ENCODE peak calls at places on chromosome 18, in eight cellular contexts. One of them, this sample, is unnamed. For H3K36me3 and H3K27me3, the result is how much of the 10 kb centered on the place peaks cover.

GRCh38 chr18:57768557-57769326 is 34.4 kb downstream of the ATP8B1 start:
- DNase-seq in neuronal stem cell: no peak
- DNase-seq in CD8-positive, alpha-beta memory T cell: no peak
- DNase-seq in thyroid gland: no peak
- DNase-seq in heart right ventricle: no peak
- DNase-seq in body of pancreas: peak
- DNase-seq in bronchial epithelial cell: no peak
- DNase-seq in naive thymus-derived CD4-positive, alpha-beta T cell: no peak
- DNase-seq in this sample: no peak

GRCh38 chr18:31424383-31424988 is 23.1 kb upstream of the DSG3 start:
- DNase-seq in neuronal stem cell: peak
- DNase-seq in CD8-positive, alpha-beta memory T cell: no peak
- DNase-seq in thyroid gland: no peak
- DNase-seq in heart right ventricle: no peak
- DNase-seq in body of pancreas: peak
- DNase-seq in bronchial epithelial cell: peak
- DNase-seq in naive thymus-derived CD4-positive, alpha-beta T cell: no peak
- DNase-seq in this sample: no peak

GRCh38 chr18:46174317-46175039 is 70.3 kb downstream of the HAUS1 start:
- DNase-seq in neuronal stem cell: peak
- DNase-seq in CD8-positive, alpha-beta memory T cell: peak
- DNase-seq in thyroid gland: peak
- DNase-seq in heart right ventricle: no peak
- DNase-seq in body of pancreas: peak
- DNase-seq in bronchial epithelial cell: peak
- DNase-seq in naive thymus-derived CD4-positive, alpha-beta T cell: peak
- DNase-seq in this sample: peak

GRCh38 chr18:73597832-73598615 is 549.6 kb downstream of the FBXO15 start:
- DNase-seq in neuronal stem cell: no peak
- DNase-seq in CD8-positive, alpha-beta memory T cell: no peak
- DNase-seq in thyroid gland: no peak
- DNase-seq in heart right ventricle: no peak
- DNase-seq in body of pancreas: no peak
- DNase-seq in bronchial epithelial cell: no peak
- DNase-seq in naive thymus-derived CD4-positive, alpha-beta T cell: no peak
- DNase-seq in this sample: no peak

GRCh38 chr18:21742323-21742687 is 1.7 kb downstream of the MIB1 start:
- DNase-seq in neuronal stem cell: no peak
- DNase-seq in CD8-positive, alpha-beta memory T cell: no peak
- DNase-seq in thyroid gland: no peak
- DNase-seq in heart right ventricle: no peak
- DNase-seq in body of pancreas: no peak
- DNase-seq in bronchial epithelial cell: peak
- DNase-seq in naive thymus-derived CD4-positive, alpha-beta T cell: no peak
- DNase-seq in this sample: no peak

GRCh38 chr18:41504316-41504715 is 450.7 kb upstream of the PIK3C3 start:
- DNase-seq in neuronal stem cell: no peak
- DNase-seq in CD8-positive, alpha-beta memory T cell: no peak
- DNase-seq in thyroid gland: no peak
- DNase-seq in heart right ventricle: no peak
- DNase-seq in body of pancreas: no peak
- DNase-seq in bronchial epithelial cell: no peak
- DNase-seq in naive thymus-derived CD4-positive, alpha-beta T cell: no peak
- DNase-seq in this sample: no peak

GRCh38 chr18:46411862-46412690 is 244.9 kb downstream of the LOXHD1 start:
- DNase-seq in neuronal stem cell: no peak
- DNase-seq in CD8-positive, alpha-beta memory T cell: no peak
- DNase-seq in thyroid gland: peak
- DNase-seq in heart right ventricle: peak
- DNase-seq in body of pancreas: no peak
- DNase-seq in bronchial epithelial cell: peak
- DNase-seq in naive thymus-derived CD4-positive, alpha-beta T cell: no peak
- DNase-seq in this sample: no peak

GRCh38 chr18:25282282-25282681 is 69.7 kb downstream of the ZNF521 start:
- DNase-seq in neuronal stem cell: no peak
- DNase-seq in CD8-positive, alpha-beta memory T cell: no peak
- DNase-seq in thyroid gland: peak
- DNase-seq in heart right ventricle: peak
- DNase-seq in body of pancreas: no peak
- DNase-seq in bronchial epithelial cell: no peak
- DNase-seq in naive thymus-derived CD4-positive, alpha-beta T cell: no peak
- DNase-seq in this sample: no peak

GRCh38 chr18:25230658-25231326 is 121.2 kb downstream of the ZNF521 start:
- DNase-seq in neuronal stem cell: no peak
- DNase-seq in CD8-positive, alpha-beta memory T cell: no peak
- DNase-seq in thyroid gland: peak
- DNase-seq in heart right ventricle: peak
- DNase-seq in body of pancreas: peak
- DNase-seq in bronchial epithelial cell: peak
- DNase-seq in naive thymus-derived CD4-positive, alpha-beta T cell: no peak
- DNase-seq in this sample: no peak

GRCh38 chr18:52343138-52343537 is 3.1 kb downstream of the DCC start:
- DNase-seq in neuronal stem cell: no peak
- DNase-seq in CD8-positive, alpha-beta memory T cell: no peak
- DNase-seq in thyroid gland: no peak
- DNase-seq in heart right ventricle: no peak
- DNase-seq in body of pancreas: no peak
- DNase-seq in bronchial epithelial cell: no peak
- DNase-seq in naive thymus-derived CD4-positive, alpha-beta T cell: no peak
- DNase-seq in this sample: no peak

GRCh38 chr18:54162431-54162830 is 62.0 kb downstream of the MBD2 start:
- DNase-seq in neuronal stem cell: no peak
- DNase-seq in CD8-positive, alpha-beta memory T cell: no peak
- DNase-seq in thyroid gland: no peak
- DNase-seq in heart right ventricle: no peak
- DNase-seq in body of pancreas: no peak
- DNase-seq in bronchial epithelial cell: peak
- DNase-seq in naive thymus-derived CD4-positive, alpha-beta T cell: no peak
- DNase-seq in this sample: no peak

GRCh38 chr18:25830787-25831186 is 259.6 kb downstream of the SS18 start:
- DNase-seq in neuronal stem cell: no peak
- DNase-seq in CD8-positive, alpha-beta memory T cell: no peak
- DNase-seq in thyroid gland: peak
- DNase-seq in heart right ventricle: peak
- DNase-seq in body of pancreas: no peak
- DNase-seq in bronchial epithelial cell: no peak
- DNase-seq in naive thymus-derived CD4-positive, alpha-beta T cell: no peak
- DNase-seq in this sample: no peak

GRCh38 chr18:26894006-26894405 is 28.5 kb upstream of the AQP4 start:
- DNase-seq in neuronal stem cell: no peak
- DNase-seq in CD8-positive, alpha-beta memory T cell: no peak
- DNase-seq in thyroid gland: no peak
- DNase-seq in heart right ventricle: no peak
- DNase-seq in body of pancreas: no peak
- DNase-seq in bronchial epithelial cell: no peak
- DNase-seq in naive thymus-derived CD4-positive, alpha-beta T cell: no peak
- DNase-seq in this sample: no peak

GRCh38 chr18:28650860-28651259 is 473.9 kb upstream of the CDH2 start:
- DNase-seq in neuronal stem cell: no peak
- DNase-seq in CD8-positive, alpha-beta memory T cell: no peak
- DNase-seq in thyroid gland: no peak
- DNase-seq in heart right ventricle: no peak
- DNase-seq in body of pancreas: no peak
- DNase-seq in bronchial epithelial cell: peak
- DNase-seq in naive thymus-derived CD4-positive, alpha-beta T cell: no peak
- DNase-seq in this sample: no peak

GRCh38 chr18:31684279-31685096 is at the start of gene B4GALT6:
- DNase-seq in neuronal stem cell: peak
- DNase-seq in CD8-positive, alpha-beta memory T cell: no peak
- DNase-seq in thyroid gland: peak
- DNase-seq in heart right ventricle: peak
- DNase-seq in body of pancreas: peak
- DNase-seq in bronchial epithelial cell: no peak
- DNase-seq in naive thymus-derived CD4-positive, alpha-beta T cell: peak
- DNase-seq in this sample: peak

GRCh38 chr18:60448487-60449267 is 76.1 kb upstream of the MC4R start:
- DNase-seq in neuronal stem cell: no peak
- DNase-seq in CD8-positive, alpha-beta memory T cell: no peak
- DNase-seq in thyroid gland: no peak
- DNase-seq in heart right ventricle: no peak
- DNase-seq in body of pancreas: no peak
- DNase-seq in bronchial epithelial cell: no peak
- DNase-seq in naive thymus-derived CD4-positive, alpha-beta T cell: no peak
- DNase-seq in this sample: no peak

GRCh38 chr18:45415614-45416013 is 199.7 kb upstream of the SLC14A2 start:
- DNase-seq in neuronal stem cell: no peak
- DNase-seq in CD8-positive, alpha-beta memory T cell: no peak
- DNase-seq in thyroid gland: no peak
- DNase-seq in heart right ventricle: no peak
- DNase-seq in body of pancreas: no peak
- DNase-seq in bronchial epithelial cell: no peak
- DNase-seq in naive thymus-derived CD4-positive, alpha-beta T cell: no peak
- DNase-seq in this sample: no peak

GRCh38 chr18:44777429-44778192 is 96.9 kb downstream of the SETBP1 start:
- DNase-seq in neuronal stem cell: no peak
- DNase-seq in CD8-positive, alpha-beta memory T cell: no peak
- DNase-seq in thyroid gland: no peak
- DNase-seq in heart right ventricle: peak
- DNase-seq in body of pancreas: no peak
- DNase-seq in bronchial epithelial cell: no peak
- DNase-seq in naive thymus-derived CD4-positive, alpha-beta T cell: no peak
- DNase-seq in this sample: no peak

GRCh38 chr18:9577361-9577760 is 37.0 kb downstream of the PPP4R1 start:
- DNase-seq in neuronal stem cell: no peak
- DNase-seq in CD8-positive, alpha-beta memory T cell: no peak
- DNase-seq in thyroid gland: no peak
- DNase-seq in heart right ventricle: no peak
- DNase-seq in body of pancreas: no peak
- DNase-seq in bronchial epithelial cell: no peak
- DNase-seq in naive thymus-derived CD4-positive, alpha-beta T cell: no peak
- DNase-seq in this sample: no peak

GRCh38 chr18:9586814-9587213 is 27.5 kb downstream of the PPP4R1 start:
- DNase-seq in neuronal stem cell: no peak
- DNase-seq in CD8-positive, alpha-beta memory T cell: no peak
- DNase-seq in thyroid gland: no peak
- DNase-seq in heart right ventricle: no peak
- DNase-seq in body of pancreas: no peak
- DNase-seq in bronchial epithelial cell: no peak
- DNase-seq in naive thymus-derived CD4-positive, alpha-beta T cell: no peak
- DNase-seq in this sample: no peak

GRCh38 chr18:9578306-9578705 is 36.1 kb downstream of the PPP4R1 start:
- DNase-seq in neuronal stem cell: no peak
- DNase-seq in CD8-positive, alpha-beta memory T cell: no peak
- DNase-seq in thyroid gland: no peak
- DNase-seq in heart right ventricle: no peak
- DNase-seq in body of pancreas: no peak
- DNase-seq in bronchial epithelial cell: peak
- DNase-seq in naive thymus-derived CD4-positive, alpha-beta T cell: no peak
- DNase-seq in this sample: no peak

GRCh38 chr18:9581667-9582066 is 32.7 kb downstream of the PPP4R1 start:
- DNase-seq in neuronal stem cell: no peak
- DNase-seq in CD8-positive, alpha-beta memory T cell: no peak
- DNase-seq in thyroid gland: no peak
- DNase-seq in heart right ventricle: no peak
- DNase-seq in body of pancreas: no peak
- DNase-seq in bronchial epithelial cell: no peak
- DNase-seq in naive thymus-derived CD4-positive, alpha-beta T cell: no peak
- DNase-seq in this sample: no peak
- H3K36me3 ChIP-seq in neuronal stem cell: half or more
- H3K36me3 ChIP-seq in CD8-positive, alpha-beta memory T cell: under half
- H3K36me3 ChIP-seq in thyroid gland: under half
- H3K36me3 ChIP-seq in heart right ventricle: under half
- H3K36me3 ChIP-seq in body of pancreas: under half
- H3K36me3 ChIP-seq in bronchial epithelial cell: under half
- H3K36me3 ChIP-seq in naive thymus-derived CD4-positive, alpha-beta T cell: under half
- H3K36me3 ChIP-seq in this sample: under half

DNA sequence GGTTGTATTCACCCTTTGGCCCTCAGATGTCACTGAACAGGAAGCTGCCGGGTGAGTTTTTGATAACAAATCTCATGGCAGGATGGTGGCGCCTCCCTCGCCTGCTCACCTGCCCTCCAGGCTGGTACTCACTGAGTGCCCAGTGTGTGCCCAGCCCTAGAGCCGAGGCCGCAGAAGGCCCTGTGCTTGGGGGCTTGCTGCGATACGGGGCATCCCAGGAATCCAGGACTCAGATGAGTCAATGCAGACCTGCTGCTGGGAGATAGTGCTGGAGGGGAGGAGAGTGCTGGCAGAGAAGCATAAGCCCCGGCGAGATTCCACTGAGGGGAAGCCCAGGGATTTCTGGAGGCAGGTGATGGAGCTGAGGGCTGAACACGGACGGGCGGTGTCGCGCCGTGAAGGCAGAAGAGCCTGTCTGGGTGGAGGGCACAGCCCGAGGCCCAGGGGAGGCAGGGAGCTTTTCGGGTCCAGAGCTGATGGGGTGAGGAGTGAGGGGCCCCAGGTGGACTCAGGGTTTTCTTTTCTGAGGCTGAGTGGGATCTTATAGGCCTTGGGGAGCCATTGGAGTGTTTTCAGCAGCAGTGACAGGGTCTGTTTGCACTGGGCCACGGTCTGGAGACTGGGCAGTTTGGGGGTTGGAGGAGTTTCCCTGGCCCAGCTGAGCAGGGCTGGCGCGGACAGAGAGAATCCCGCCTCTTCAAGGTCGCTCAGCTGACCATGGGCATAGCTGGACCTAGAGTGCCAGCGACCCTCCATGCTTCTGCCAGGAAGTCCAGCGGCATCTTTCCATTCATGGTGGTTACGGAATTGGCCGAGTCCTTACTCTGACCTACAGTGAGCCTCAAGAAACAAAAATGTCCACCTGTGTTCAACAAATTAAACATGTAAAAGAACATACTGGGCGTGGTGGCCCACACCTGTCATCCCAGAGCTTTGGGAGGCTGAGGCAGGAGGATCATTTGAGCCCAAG is 35.5 kb downstream of the LDLRAD4 start:
- DNase-seq in neuronal stem cell: no peak
- DNase-seq in CD8-positive, alpha-beta memory T cell: no peak
- DNase-seq in thyroid gland: no peak
- DNase-seq in heart right ventricle: no peak
- DNase-seq in body of pancreas: no peak
- DNase-seq in bronchial epithelial cell: no peak
- DNase-seq in naive thymus-derived CD4-positive, alpha-beta T cell: no peak
- DNase-seq in this sample: no peak
- H3K27me3 ChIP-seq in neuronal stem cell: under half
- H3K27me3 ChIP-seq in CD8-positive, alpha-beta memory T cell: under half
- H3K27me3 ChIP-seq in thyroid gland: under half
- H3K27me3 ChIP-seq in heart right ventricle: under half
- H3K27me3 ChIP-seq in body of pancreas: under half
- H3K27me3 ChIP-seq in bronchial epithelial cell: under half
- H3K27me3 ChIP-seq in naive thymus-derived CD4-positive, alpha-beta T cell: under half
- H3K27me3 ChIP-seq in this sample: under half

GRCh38 chr18:7035807-7036206 is 81.8 kb downstream of the LAMA1 start:
- DNase-seq in neuronal stem cell: no peak
- DNase-seq in CD8-positive, alpha-beta memory T cell: no peak
- DNase-seq in thyroid gland: no peak
- DNase-seq in heart right ventricle: no peak
- DNase-seq in body of pancreas: no peak
- DNase-seq in bronchial epithelial cell: no peak
- DNase-seq in naive thymus-derived CD4-positive, alpha-beta T cell: no peak
- DNase-seq in this sample: no peak
- H3K36me3 ChIP-seq in neuronal stem cell: half or more
- H3K36me3 ChIP-seq in CD8-positive, alpha-beta memory T cell: under half
- H3K36me3 ChIP-seq in thyroid gland: under half
- H3K36me3 ChIP-seq in heart right ventricle: under half
- H3K36me3 ChIP-seq in body of pancreas: under half
- H3K36me3 ChIP-seq in bronchial epithelial cell: under half
- H3K36me3 ChIP-seq in naive thymus-derived CD4-positive, alpha-beta T cell: under half
- H3K36me3 ChIP-seq in this sample: under half

DNA sequence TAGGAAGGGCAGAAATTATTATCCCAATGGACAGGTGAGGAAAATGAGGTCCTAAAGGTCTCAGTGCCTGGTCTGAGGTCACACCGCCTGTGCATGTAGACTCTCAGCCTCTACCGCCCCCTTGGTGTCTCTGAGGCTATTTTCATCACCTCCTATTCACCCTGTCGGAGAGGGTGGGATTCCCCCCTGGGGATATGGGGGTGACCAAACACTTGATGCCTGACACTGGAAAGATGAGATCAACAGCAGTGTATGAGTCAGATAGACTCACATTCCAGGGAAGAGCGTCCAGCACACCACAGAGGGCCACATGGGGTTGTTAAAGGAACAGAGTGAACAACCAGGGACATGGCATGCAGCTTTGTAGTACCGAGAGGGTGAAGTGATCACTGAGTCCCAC is 199.7 kb downstream of the SMAD2 start:
- DNase-seq in neuronal stem cell: no peak
- DNase-seq in CD8-positive, alpha-beta memory T cell: no peak
- DNase-seq in thyroid gland: no peak
- DNase-seq in heart right ventricle: no peak
- DNase-seq in body of pancreas: no peak
- DNase-seq in bronchial epithelial cell: no peak
- DNase-seq in naive thymus-derived CD4-positive, alpha-beta T cell: no peak
- DNase-seq in this sample: no peak
- H3K27me3 ChIP-seq in neuronal stem cell: under half
- H3K27me3 ChIP-seq in CD8-positive, alpha-beta memory T cell: under half
- H3K27me3 ChIP-seq in thyroid gland: under half
- H3K27me3 ChIP-seq in heart right ventricle: under half
- H3K27me3 ChIP-seq in body of pancreas: under half
- H3K27me3 ChIP-seq in bronchial epithelial cell: under half
- H3K27me3 ChIP-seq in naive thymus-derived CD4-positive, alpha-beta T cell: under half
- H3K27me3 ChIP-seq in this sample: under half

This sample was measured in CD4-positive, alpha-beta memory T cell.